ENCODE peak calls at places on chromosomes 7 and 10, in nine cellular contexts. B, Q, A, S, T, X, W, O and Y are unnamed samples.

GRCh38 chr10:81018898-81019890 is 481.5 kb downstream of the SH2D4B start:
- DNase-seq in B (peak; percentile 18), Q (peak; percentile 70), A (no peak), S (no peak), T (no peak), X (peak; percentile 19), W (peak; percentile 21), O (no peak), Y (no peak)

GRCh38 chr7:11319491-11320274 is 346.0 kb downstream of the PHF14 start:
- DNase-seq in B (no peak), Q (no peak), A (no peak), S (no peak), T (no peak), X (no peak), W (no peak), O (no peak), Y (no peak)

GRCh38 chr7:22480523-22481075 is 19.4 kb downstream of the STEAP1B start:
- DNase-seq in B (no peak), Q (no peak), A (no peak), S (no peak), T (no peak), X (no peak), W (no peak), O (no peak), Y (no peak)

GRCh38 chr7:117176311-117176710 is 146.5 kb downstream of the WNT2 start:
- DNase-seq in B (no peak), Q (no peak), A (no peak), S (no peak), T (no peak), X (no peak), W (no peak), O (no peak), Y (no peak)

GRCh38 chr7:113402005-113402404 is 283.7 kb upstream of the SMIM30 start:
- DNase-seq in B (no peak), Q (no peak), A (no peak), S (no peak), T (no peak), X (no peak), W (no peak), O (no peak), Y (no peak)

GRCh38 chr10:46062735-46063428 is 16.8 kb upstream of the MSMB start:
- DNase-seq in B (no peak), Q (no peak), A (no peak), S (no peak), T (no peak), X (no peak), W (no peak), O (no peak), Y (no peak)

GRCh38 chr7:98399903-98400537 is 870 bp downstream of the BAIAP2L1 start:
- DNase-seq in B (no peak), Q (peak; percentile 49), A (no peak), S (no peak), T (no peak), X (peak; percentile 17), W (no peak), O (peak; percentile 21), Y (no peak)

GRCh38 chr7:1610678-1611302 is 41.0 kb upstream of the PSMG3 start:
- DNase-seq in B (no peak), Q (no peak), A (no peak), S (no peak), T (no peak), X (no peak), W (no peak), O (peak; percentile 27), Y (peak; percentile 74)

GRCh38 chr7:130650616-130651015 is 17.9 kb downstream of the COPG2 start:
- DNase-seq in B (no peak), Q (no peak), A (no peak), S (no peak), T (no peak), X (no peak), W (no peak), O (no peak), Y (no peak)

GRCh38 chr10:35271086-35271834 is 65.0 kb upstream of the CCNY start:
- DNase-seq in B (no peak), Q (no peak), A (no peak), S (no peak), T (no peak), X (no peak), W (no peak), O (no peak), Y (no peak)

GRCh38 chr10:103745264-103746247 is 109.8 kb downstream of the SH3PXD2A start:
- DNase-seq in B (peak; percentile 58), Q (no peak), A (no peak), S (no peak), T (no peak), X (peak; percentile 44), W (no peak), O (no peak), Y (no peak)

GRCh38 chr10:72085166-72085565 is 3.2 kb downstream of the SPOCK2 start:
- DNase-seq in B (no peak), Q (no peak), A (no peak), S (no peak), T (no peak), X (no peak), W (no peak), O (no peak), Y (no peak)

GRCh38 chr7:81594767-81595166 is 175.1 kb downstream of the HGF start:
- DNase-seq in B (no peak), Q (no peak), A (no peak), S (no peak), T (no peak), X (peak; percentile 40), W (no peak), O (no peak), Y (no peak)

GRCh38 chr10:30820282-30820991 is 190.9 kb upstream of the LYZL2 start:
- DNase-seq in B (no peak), Q (no peak), A (no peak), S (no peak), T (no peak), X (peak; percentile 95), W (no peak), O (no peak), Y (no peak)

GRCh38 chr7:4136036-4136435 is 546.1 kb upstream of the FOXK1 start:
- DNase-seq in B (no peak), Q (no peak), A (no peak), S (no peak), T (no peak), X (no peak), W (peak; percentile 34), O (peak; percentile 57), Y (no peak)

GRCh38 chr7:18974803-18975202 is 142.6 kb downstream of the TWIST1 start:
- DNase-seq in B (no peak), Q (peak; percentile 48), A (no peak), S (no peak), T (no peak), X (peak; percentile 78), W (no peak), O (no peak), Y (no peak)

GRCh38 chr10:43202657-43203490 is 64.0 kb downstream of the RASGEF1A start:
- DNase-seq in B (no peak), Q (peak; percentile 20), A (no peak), S (peak; percentile 21), T (peak; percentile 75), X (no peak), W (peak; percentile 93), O (peak; percentile 91), Y (peak; percentile 89)

GRCh38 chr7:22663319-22663718 is 63.7 kb upstream of the IL6 start:
- DNase-seq in B (no peak), Q (no peak), A (no peak), S (no peak), T (no peak), X (peak; percentile 83), W (no peak), O (no peak), Y (no peak)

GRCh38 chr10:5285186-5285585 is 79.6 kb upstream of the UCN3 start:
- DNase-seq in B (no peak), Q (no peak), A (no peak), S (no peak), T (no peak), X (no peak), W (no peak), O (no peak), Y (no peak)

GRCh38 chr7:157690833-157691382 is 354.1 kb downstream of the DNAJB6 start:
- DNase-seq in B (no peak), Q (no peak), A (peak; percentile 40), S (peak; percentile 56), T (no peak), X (no peak), W (no peak), O (peak; percentile 59), Y (peak; percentile 19)

GRCh38 chr7:43639858-43640491 is 57.1 kb downstream of the STK17A start:
- DNase-seq in B (no peak), Q (peak; percentile 32), A (no peak), S (peak; percentile 64), T (no peak), X (peak; percentile 75), W (no peak), O (no peak), Y (peak; percentile 64)

GRCh38 chr10:95308389-95309302 is 17.8 kb upstream of the PDLIM1 start:
- DNase-seq in B (peak; percentile 77), Q (peak; percentile 90), A (peak; percentile 62), S (peak; percentile 57), T (peak; percentile 79), X (peak; percentile 98), W (no peak), O (no peak), Y (no peak)
- H3K4me3 ChIP-seq in B (no peak overlapping the region), Q (no peak overlapping the region), A (no peak overlapping the region), S (no peak overlapping the region), T (no peak overlapping the region), X (no peak overlapping the region), W (no peak overlapping the region), O (no peak overlapping the region), Y (no peak overlapping the region)

DNA sequence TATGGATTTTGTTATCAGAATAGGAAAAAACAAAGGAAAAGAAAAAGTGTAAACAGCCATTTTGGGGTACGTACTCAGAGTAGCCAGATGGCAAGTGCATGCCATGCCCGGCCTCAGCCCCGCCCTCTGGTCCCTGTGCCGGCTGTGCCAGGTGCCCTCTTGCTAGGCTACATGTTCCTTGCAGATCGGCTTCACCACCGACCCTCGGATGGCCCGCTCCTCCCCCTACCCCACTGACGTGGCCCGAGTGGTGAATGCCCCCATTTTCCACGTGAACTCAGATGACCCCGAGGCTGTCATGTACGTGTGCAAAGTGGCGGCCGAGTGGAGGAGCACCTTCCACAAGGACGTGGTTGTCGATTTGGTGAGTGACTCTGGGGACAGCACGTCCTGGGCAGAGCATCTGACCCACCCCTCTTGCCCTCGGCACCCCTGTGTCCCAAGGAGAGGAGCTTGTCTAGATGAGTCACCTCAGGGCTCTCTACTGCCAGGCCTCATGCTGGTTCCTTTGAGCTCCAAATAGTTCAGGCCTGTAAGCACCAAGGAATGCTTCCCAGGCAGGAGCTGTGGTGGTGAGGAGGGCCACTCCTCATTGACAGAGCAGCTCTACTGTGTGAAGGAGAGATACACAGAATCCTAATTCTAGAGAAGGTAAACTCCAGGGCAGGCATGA is 54.9 kb upstream of the ZMIZ2 start:
- DNase-seq in B (no peak), Q (no peak), A (no peak), S (no peak), T (peak; percentile 76), X (peak; percentile 85), W (no peak), O (no peak), Y (peak; percentile 64)
- TF ChIP-seq POLR2A in B (no peak), Q (no peak), A (no peak), S (no peak), T (no peak), X (no peak), W (no peak), O (no peak), Y (no peak)

GRCh38 chr10:86449926-86450558 is 71.5 kb downstream of the WAPL start:
- DNase-seq in B (no peak), Q (no peak), A (no peak), S (no peak), T (no peak), X (no peak), W (no peak), O (no peak), Y (no peak)
- H3K4me3 ChIP-seq in B (no peak overlapping the region), Q (no peak overlapping the region), A (no peak overlapping the region), S (no peak overlapping the region), T (no peak overlapping the region), X (no peak overlapping the region), W (no peak overlapping the region), O (no peak overlapping the region), Y (no peak overlapping the region)

GRCh38 chr10:484441-484924 is 205.0 kb downstream of the DIP2C start:
- DNase-seq in B (no peak), Q (no peak), A (no peak), S (no peak), T (no peak), X (peak; percentile 16), W (no peak), O (peak; percentile 79), Y (no peak)
- TF ChIP-seq POLR2A in B (no peak), Q (no peak), A (no peak), S (no peak), T (no peak), X (no peak), W (no peak), O (no peak), Y (no peak)